ENCODE peak calls at places on chromosome 5, in eight cellular contexts. Y is lower lobe of right lung, C is heart right ventricle, B is vagina, K is thyroid gland, N is prostate gland, E is omental fat pad, T is glutamatergic neuron. J is an unnamed sample.

GRCh38 chr5:86865396-86865795 is 247.7 kb downstream of the COX7C start:
- DNase-seq in Y (no peak), C (no peak), B (no peak), K (no peak), N (no peak), E (no peak), T (no peak), J (no peak)

GRCh38 chr5:150394103-150394502 is 18.6 kb downstream of the CD74 start:
- DNase-seq in Y (no peak), C (no peak), B (no peak), K (no peak), N (no peak), E (no peak), T (no peak), J (no peak)

GRCh38 chr5:136182618-136183017 is 10.3 kb downstream of the SMIM32 start:
- DNase-seq in Y (no peak), C (no peak), B (no peak), K (no peak), N (no peak), E (no peak), T (no peak), J (no peak)

GRCh38 chr5:45695680-45696093 is 493 bp downstream of the HCN1 start:
- DNase-seq in Y (no peak), C (no peak), B (no peak), K (peak), N (no peak), E (no peak), T (no peak), J (no peak)

GRCh38 chr5:95181650-95182049 is 103.2 kb downstream of the MCTP1 start:
- DNase-seq in Y (no peak), C (no peak), B (no peak), K (no peak), N (no peak), E (no peak), T (no peak), J (no peak)

GRCh38 chr5:147168578-147169327 is 66.1 kb upstream of the STK32A start:
- DNase-seq in Y (no peak), C (no peak), B (no peak), K (no peak), N (no peak), E (no peak), T (no peak), J (no peak)

GRCh38 chr5:159340511-159340910 is 10.2 kb upstream of the IL12B start:
- DNase-seq in Y (no peak), C (no peak), B (no peak), K (no peak), N (no peak), E (no peak), T (no peak), J (no peak)

GRCh38 chr5:172796306-172796705 is 25.3 kb upstream of the DUSP1 start:
- DNase-seq in Y (peak), C (no peak), B (no peak), K (no peak), N (no peak), E (no peak), T (no peak), J (no peak)

GRCh38 chr5:93430673-93431192 is 150.3 kb downstream of the NR2F1-AS1 start:
- DNase-seq in Y (no peak), C (no peak), B (no peak), K (no peak), N (no peak), E (no peak), T (no peak), J (no peak)
- TF ChIP-seq CTCF in Y (no peak), C (no peak), B (no peak), K (no peak), N (no peak), E (no peak), T (no peak), J (no peak)

GRCh38 chr5:6436715-6437340 is 11.8 kb upstream of the UBE2QL1 start:
- DNase-seq in Y (no peak), C (no peak), B (no peak), K (no peak), N (no peak), E (no peak), T (no peak), J (no peak)

GRCh38 chr5:6432206-6432605 is 16.5 kb upstream of the UBE2QL1 start:
- DNase-seq in Y (no peak), C (no peak), B (peak), K (no peak), N (no peak), E (no peak), T (no peak), J (no peak)

GRCh38 chr5:6434737-6435136 is 13.9 kb upstream of the UBE2QL1 start:
- DNase-seq in Y (no peak), C (no peak), B (peak), K (no peak), N (no peak), E (no peak), T (no peak), J (no peak)

GRCh38 chr5:6431214-6432195 is 17.2 kb upstream of the UBE2QL1 start:
- DNase-seq in Y (no peak), C (no peak), B (no peak), K (no peak), N (no peak), E (no peak), T (no peak), J (no peak)

GRCh38 chr5:6435356-6435755 is 13.3 kb upstream of the UBE2QL1 start:
- DNase-seq in Y (no peak), C (no peak), B (peak), K (peak), N (no peak), E (no peak), T (peak), J (no peak)
- TF ChIP-seq CTCF in Y (peak), C (peak), B (no peak), K (peak), N (no peak), E (no peak), T (peak), J (no peak)

GRCh38 chr5:103475629-103476240 is 86.9 kb downstream of the NUDT12 start:
- DNase-seq in Y (no peak), C (no peak), B (no peak), K (no peak), N (no peak), E (no peak), T (no peak), J (no peak)
- TF ChIP-seq CTCF in Y (peak), C (peak), B (peak), K (peak), N (peak), E (no peak), T (peak), J (peak)

DNA sequence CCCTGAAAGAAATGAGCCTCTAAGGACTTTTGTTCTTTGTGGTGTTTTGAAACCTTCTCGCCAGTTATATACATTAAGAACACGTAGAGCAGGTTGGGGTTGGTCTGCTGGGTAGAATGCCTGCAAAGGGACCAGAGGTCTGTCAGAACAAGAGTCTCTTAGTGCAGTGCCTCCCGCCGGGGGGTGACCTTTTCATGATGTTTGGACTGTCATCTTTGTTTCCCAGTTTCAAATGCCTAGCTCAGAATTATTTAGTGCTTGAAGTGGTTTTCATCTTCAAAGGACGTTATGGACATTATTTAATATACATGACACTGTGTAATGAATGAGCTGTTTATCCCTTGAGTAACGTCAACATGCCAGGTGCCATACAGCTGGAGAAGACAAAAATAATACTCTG is 17.0 kb downstream of the TRIO start:
- DNase-seq in Y (no peak), C (no peak), B (no peak), K (no peak), N (no peak), E (no peak), T (no peak), J (no peak)
- TF ChIP-seq CTCF in Y (no peak), C (no peak), B (no peak), K (no peak), N (no peak), E (no peak), T (no peak), J (no peak)